ENCODE peak calls at places on chromosomes 12 and 14, in ten cellular contexts. One of them, this sample, is unnamed.

GRCh38 chr14:85217412-85217811 is 312.5 kb upstream of the FLRT2 start:
- DNase-seq in mammary epithelial cell: no peak
- DNase-seq in A549: no peak
- DNase-seq in gastrocnemius medialis: no peak
- DNase-seq in GM12878: no peak
- DNase-seq in endothelial cell: no peak
- DNase-seq in cardiac fibroblast: no peak
- DNase-seq in H9: no peak
- DNase-seq in heart right ventricle: no peak
- DNase-seq in OCI-LY7: no peak
- DNase-seq in this sample: no peak

GRCh38 chr12:66417217-66417616 is 114.9 kb downstream of the HELB start:
- DNase-seq in mammary epithelial cell: no peak
- DNase-seq in A549: no peak
- DNase-seq in gastrocnemius medialis: no peak
- DNase-seq in GM12878: no peak
- DNase-seq in endothelial cell: no peak
- DNase-seq in cardiac fibroblast: no peak
- DNase-seq in H9: no peak
- DNase-seq in heart right ventricle: no peak
- DNase-seq in OCI-LY7: no peak
- DNase-seq in this sample: no peak

GRCh38 chr12:62758216-62758615 is 176.7 kb downstream of the PPM1H start:
- DNase-seq in mammary epithelial cell: no peak
- DNase-seq in A549: no peak
- DNase-seq in gastrocnemius medialis: no peak
- DNase-seq in GM12878: no peak
- DNase-seq in endothelial cell: no peak
- DNase-seq in cardiac fibroblast: no peak
- DNase-seq in H9: no peak
- DNase-seq in heart right ventricle: no peak
- DNase-seq in OCI-LY7: no peak
- DNase-seq in this sample: peak

GRCh38 chr14:89310211-89310610 is 106.8 kb downstream of the FOXN3 start:
- DNase-seq in mammary epithelial cell: no peak
- DNase-seq in A549: no peak
- DNase-seq in gastrocnemius medialis: no peak
- DNase-seq in GM12878: no peak
- DNase-seq in endothelial cell: no peak
- DNase-seq in cardiac fibroblast: no peak
- DNase-seq in H9: no peak
- DNase-seq in heart right ventricle: no peak
- DNase-seq in OCI-LY7: peak
- DNase-seq in this sample: no peak

GRCh38 chr12:45543887-45544286 is 185.6 kb upstream of the ARID2 start:
- DNase-seq in mammary epithelial cell: peak
- DNase-seq in A549: peak
- DNase-seq in gastrocnemius medialis: peak
- DNase-seq in GM12878: peak
- DNase-seq in endothelial cell: peak
- DNase-seq in cardiac fibroblast: peak
- DNase-seq in H9: peak
- DNase-seq in heart right ventricle: peak
- DNase-seq in OCI-LY7: peak
- DNase-seq in this sample: peak

GRCh38 chr12:1071182-1071581 is 80.2 kb downstream of the ERC1 start:
- DNase-seq in mammary epithelial cell: no peak
- DNase-seq in A549: no peak
- DNase-seq in gastrocnemius medialis: no peak
- DNase-seq in GM12878: no peak
- DNase-seq in endothelial cell: no peak
- DNase-seq in cardiac fibroblast: no peak
- DNase-seq in H9: no peak
- DNase-seq in heart right ventricle: no peak
- DNase-seq in OCI-LY7: no peak
- DNase-seq in this sample: no peak

GRCh38 chr12:45433441-45433868 is 217.6 kb downstream of the ANO6 start:
- DNase-seq in mammary epithelial cell: no peak
- DNase-seq in A549: no peak
- DNase-seq in gastrocnemius medialis: no peak
- DNase-seq in GM12878: no peak
- DNase-seq in endothelial cell: no peak
- DNase-seq in cardiac fibroblast: no peak
- DNase-seq in H9: peak
- DNase-seq in heart right ventricle: no peak
- DNase-seq in OCI-LY7: no peak
- DNase-seq in this sample: no peak

GRCh38 chr12:98172304-98172703 is 343.1 kb upstream of the TMPO start:
- DNase-seq in mammary epithelial cell: no peak
- DNase-seq in A549: no peak
- DNase-seq in gastrocnemius medialis: no peak
- DNase-seq in GM12878: no peak
- DNase-seq in endothelial cell: no peak
- DNase-seq in cardiac fibroblast: no peak
- DNase-seq in H9: no peak
- DNase-seq in heart right ventricle: no peak
- DNase-seq in OCI-LY7: no peak
- DNase-seq in this sample: no peak

GRCh38 chr12:116959198-116959460 is 48.4 kb downstream of the FBXW8 start:
- DNase-seq in mammary epithelial cell: no peak
- DNase-seq in A549: no peak
- DNase-seq in gastrocnemius medialis: no peak
- DNase-seq in GM12878: no peak
- DNase-seq in endothelial cell: no peak
- DNase-seq in cardiac fibroblast: no peak
- DNase-seq in H9: no peak
- DNase-seq in heart right ventricle: no peak
- DNase-seq in OCI-LY7: no peak
- DNase-seq in this sample: no peak

GRCh38 chr12:116959845-116960514 is 49.2 kb downstream of the FBXW8 start:
- DNase-seq in mammary epithelial cell: no peak
- DNase-seq in A549: no peak
- DNase-seq in gastrocnemius medialis: no peak
- DNase-seq in GM12878: peak
- DNase-seq in endothelial cell: no peak
- DNase-seq in cardiac fibroblast: no peak
- DNase-seq in H9: no peak
- DNase-seq in heart right ventricle: no peak
- DNase-seq in OCI-LY7: no peak
- DNase-seq in this sample: peak

GRCh38 chr12:116958402-116959197 is 47.9 kb downstream of the FBXW8 start:
- DNase-seq in mammary epithelial cell: no peak
- DNase-seq in A549: no peak
- DNase-seq in gastrocnemius medialis: no peak
- DNase-seq in GM12878: no peak
- DNase-seq in endothelial cell: no peak
- DNase-seq in cardiac fibroblast: no peak
- DNase-seq in H9: no peak
- DNase-seq in heart right ventricle: peak
- DNase-seq in OCI-LY7: no peak
- DNase-seq in this sample: peak

GRCh38 chr12:116954700-116955381 is 44.1 kb downstream of the FBXW8 start:
- DNase-seq in mammary epithelial cell: no peak
- DNase-seq in A549: no peak
- DNase-seq in gastrocnemius medialis: no peak
- DNase-seq in GM12878: no peak
- DNase-seq in endothelial cell: no peak
- DNase-seq in cardiac fibroblast: peak
- DNase-seq in H9: no peak
- DNase-seq in heart right ventricle: peak
- DNase-seq in OCI-LY7: no peak
- DNase-seq in this sample: no peak

GRCh38 chr12:116955382-116956021 is 44.8 kb downstream of the FBXW8 start:
- DNase-seq in mammary epithelial cell: peak
- DNase-seq in A549: peak
- DNase-seq in gastrocnemius medialis: no peak
- DNase-seq in GM12878: no peak
- DNase-seq in endothelial cell: no peak
- DNase-seq in cardiac fibroblast: peak
- DNase-seq in H9: no peak
- DNase-seq in heart right ventricle: no peak
- DNase-seq in OCI-LY7: peak
- DNase-seq in this sample: peak
- TF ChIP-seq CTCF in mammary epithelial cell: peak
- TF ChIP-seq CTCF in A549: peak
- TF ChIP-seq CTCF in gastrocnemius medialis: peak
- TF ChIP-seq CTCF in GM12878: peak
- TF ChIP-seq CTCF in endothelial cell: no peak
- TF ChIP-seq CTCF in cardiac fibroblast: no peak
- TF ChIP-seq CTCF in H9: peak
- TF ChIP-seq CTCF in heart right ventricle: no peak
- TF ChIP-seq CTCF in OCI-LY7: peak
- TF ChIP-seq CTCF in this sample: no peak

GRCh38 chr14:105944632-105945610 is 418.5 kb downstream of the TMEM121 start:
- DNase-seq in mammary epithelial cell: no peak
- DNase-seq in A549: peak
- DNase-seq in gastrocnemius medialis: no peak
- DNase-seq in GM12878: no peak
- DNase-seq in endothelial cell: no peak
- DNase-seq in cardiac fibroblast: no peak
- DNase-seq in H9: no peak
- DNase-seq in heart right ventricle: peak
- DNase-seq in OCI-LY7: no peak
- DNase-seq in this sample: peak
- TF ChIP-seq CTCF in mammary epithelial cell: peak
- TF ChIP-seq CTCF in A549: peak
- TF ChIP-seq CTCF in gastrocnemius medialis: peak
- TF ChIP-seq CTCF in GM12878: no peak
- TF ChIP-seq CTCF in endothelial cell: no peak
- TF ChIP-seq CTCF in cardiac fibroblast: peak
- TF ChIP-seq CTCF in H9: peak
- TF ChIP-seq CTCF in heart right ventricle: peak
- TF ChIP-seq CTCF in OCI-LY7: no peak
- TF ChIP-seq CTCF in this sample: peak

GRCh38 chr14:51302319-51303030 is 62.4 kb downstream of the TMX1 start:
- DNase-seq in mammary epithelial cell: no peak
- DNase-seq in A549: no peak
- DNase-seq in gastrocnemius medialis: no peak
- DNase-seq in GM12878: no peak
- DNase-seq in endothelial cell: no peak
- DNase-seq in cardiac fibroblast: peak
- DNase-seq in H9: no peak
- DNase-seq in heart right ventricle: no peak
- DNase-seq in OCI-LY7: no peak
- DNase-seq in this sample: no peak

GRCh38 chr14:51295666-51296263 is 55.7 kb downstream of the TMX1 start:
- DNase-seq in mammary epithelial cell: peak
- DNase-seq in A549: no peak
- DNase-seq in gastrocnemius medialis: no peak
- DNase-seq in GM12878: no peak
- DNase-seq in endothelial cell: no peak
- DNase-seq in cardiac fibroblast: no peak
- DNase-seq in H9: no peak
- DNase-seq in heart right ventricle: no peak
- DNase-seq in OCI-LY7: no peak
- DNase-seq in this sample: no peak

GRCh38 chr14:51297066-51297465 is 57.0 kb downstream of the TMX1 start:
- DNase-seq in mammary epithelial cell: no peak
- DNase-seq in A549: no peak
- DNase-seq in gastrocnemius medialis: no peak
- DNase-seq in GM12878: no peak
- DNase-seq in endothelial cell: no peak
- DNase-seq in cardiac fibroblast: no peak
- DNase-seq in H9: no peak
- DNase-seq in heart right ventricle: no peak
- DNase-seq in OCI-LY7: no peak
- DNase-seq in this sample: no peak

GRCh38 chr14:51294951-51295350 is 54.9 kb downstream of the TMX1 start:
- DNase-seq in mammary epithelial cell: no peak
- DNase-seq in A549: no peak
- DNase-seq in gastrocnemius medialis: no peak
- DNase-seq in GM12878: no peak
- DNase-seq in endothelial cell: no peak
- DNase-seq in cardiac fibroblast: no peak
- DNase-seq in H9: no peak
- DNase-seq in heart right ventricle: no peak
- DNase-seq in OCI-LY7: no peak
- DNase-seq in this sample: no peak

DNA sequence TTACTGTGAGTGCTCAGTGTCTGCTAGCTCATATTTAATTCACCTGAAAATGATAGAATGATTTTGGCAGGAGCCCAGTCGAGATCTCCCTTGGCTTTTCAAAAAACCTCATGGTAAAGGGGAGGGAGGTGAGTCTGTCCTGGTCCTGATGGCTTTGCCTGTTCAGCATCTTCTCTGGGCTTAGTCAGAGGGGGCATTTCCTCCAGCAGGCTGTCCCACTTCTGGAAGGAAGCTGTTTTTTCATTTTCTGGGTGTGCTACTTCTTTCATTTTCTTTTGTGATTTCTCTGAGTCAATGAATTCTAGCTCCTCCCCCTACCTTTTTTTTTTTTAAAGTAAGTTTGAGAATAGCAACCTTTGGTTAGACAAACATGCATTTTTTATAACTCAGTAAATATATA is 58.8 kb downstream of the TMX1 start:
- DNase-seq in mammary epithelial cell: no peak
- DNase-seq in A549: no peak
- DNase-seq in gastrocnemius medialis: no peak
- DNase-seq in GM12878: no peak
- DNase-seq in endothelial cell: no peak
- DNase-seq in cardiac fibroblast: no peak
- DNase-seq in H9: no peak
- DNase-seq in heart right ventricle: no peak
- DNase-seq in OCI-LY7: no peak
- DNase-seq in this sample: peak
- TF ChIP-seq CTCF in mammary epithelial cell: no peak
- TF ChIP-seq CTCF in A549: no peak
- TF ChIP-seq CTCF in gastrocnemius medialis: no peak
- TF ChIP-seq CTCF in GM12878: no peak
- TF ChIP-seq CTCF in endothelial cell: no peak
- TF ChIP-seq CTCF in cardiac fibroblast: no peak
- TF ChIP-seq CTCF in H9: no peak
- TF ChIP-seq CTCF in heart right ventricle: no peak
- TF ChIP-seq CTCF in OCI-LY7: no peak
- TF ChIP-seq CTCF in this sample: no peak

GRCh38 chr12:48080821-48081220 is 25.1 kb downstream of the SENP1 start:
- DNase-seq in mammary epithelial cell: no peak
- DNase-seq in A549: no peak
- DNase-seq in gastrocnemius medialis: no peak
- DNase-seq in GM12878: no peak
- DNase-seq in endothelial cell: no peak
- DNase-seq in cardiac fibroblast: no peak
- DNase-seq in H9: no peak
- DNase-seq in heart right ventricle: no peak
- DNase-seq in OCI-LY7: no peak
- DNase-seq in this sample: no peak

GRCh38 chr12:48086327-48086726 is 19.6 kb downstream of the SENP1 start:
- DNase-seq in mammary epithelial cell: no peak
- DNase-seq in A549: no peak
- DNase-seq in gastrocnemius medialis: no peak
- DNase-seq in GM12878: no peak
- DNase-seq in endothelial cell: no peak
- DNase-seq in cardiac fibroblast: no peak
- DNase-seq in H9: no peak
- DNase-seq in heart right ventricle: no peak
- DNase-seq in OCI-LY7: no peak
- DNase-seq in this sample: no peak

GRCh38 chr12:48080285-48080684 is 25.6 kb downstream of the SENP1 start:
- DNase-seq in mammary epithelial cell: no peak
- DNase-seq in A549: no peak
- DNase-seq in gastrocnemius medialis: no peak
- DNase-seq in GM12878: no peak
- DNase-seq in endothelial cell: no peak
- DNase-seq in cardiac fibroblast: no peak
- DNase-seq in H9: no peak
- DNase-seq in heart right ventricle: no peak
- DNase-seq in OCI-LY7: no peak
- DNase-seq in this sample: no peak

GRCh38 chr12:48084841-48085460 is 20.9 kb downstream of the SENP1 start:
- DNase-seq in mammary epithelial cell: no peak
- DNase-seq in A549: no peak
- DNase-seq in gastrocnemius medialis: no peak
- DNase-seq in GM12878: no peak
- DNase-seq in endothelial cell: no peak
- DNase-seq in cardiac fibroblast: no peak
- DNase-seq in H9: no peak
- DNase-seq in heart right ventricle: no peak
- DNase-seq in OCI-LY7: no peak
- DNase-seq in this sample: no peak

GRCh38 chr12:48084066-48084465 is 21.8 kb downstream of the SENP1 start:
- DNase-seq in mammary epithelial cell: no peak
- DNase-seq in A549: no peak
- DNase-seq in gastrocnemius medialis: no peak
- DNase-seq in GM12878: no peak
- DNase-seq in endothelial cell: no peak
- DNase-seq in cardiac fibroblast: peak
- DNase-seq in H9: no peak
- DNase-seq in heart right ventricle: no peak
- DNase-seq in OCI-LY7: peak
- DNase-seq in this sample: no peak
- TF ChIP-seq CTCF in mammary epithelial cell: peak
- TF ChIP-seq CTCF in A549: peak
- TF ChIP-seq CTCF in gastrocnemius medialis: peak
- TF ChIP-seq CTCF in GM12878: no peak
- TF ChIP-seq CTCF in endothelial cell: no peak
- TF ChIP-seq CTCF in cardiac fibroblast: peak
- TF ChIP-seq CTCF in H9: peak
- TF ChIP-seq CTCF in heart right ventricle: peak
- TF ChIP-seq CTCF in OCI-LY7: peak
- TF ChIP-seq CTCF in this sample: peak

This sample was measured in activated CD8-positive, alpha-beta T cell treated with anti-CD3 and anti-CD28 coated beads for 36 hours.